ENCODE peak calls at places on chromosome 6, in seven cellular contexts. One of them, this sample, is unnamed.

GRCh38 chr6:88586371-88587157 is 376.9 kb downstream of the RNGTT start:
- DNase-seq in activated T-cell treated with anti-CD3 and anti-CD28 coated beads for 1 hour: no peak
- DNase-seq in T-helper 2 cell: no peak
- DNase-seq in activated naive CD4-positive, alpha-beta T cell: no peak
- DNase-seq in epithelial cell of esophagus: no peak
- DNase-seq in GM13977: no peak
- DNase-seq in AG04450: no peak
- DNase-seq in this sample: no peak

GRCh38 chr6:159002432-159003160 is 2.6 kb upstream of the RSPH3 start:
- DNase-seq in activated naive CD4-positive, alpha-beta T cell: no peak
- DNase-seq in T-helper 2 cell: no peak
- DNase-seq in AG04450: no peak
- DNase-seq in GM13977: no peak
- DNase-seq in epithelial cell of esophagus: peak; percentile 64
- DNase-seq in activated T-cell treated with anti-CD3 and anti-CD28 coated beads for 1 hour: no peak
- DNase-seq in this sample: no peak

GRCh38 chr6:119311514-119312142 is 37.9 kb downstream of the MAN1A1 start:
- DNase-seq in GM13977: no peak
- DNase-seq in epithelial cell of esophagus: no peak
- DNase-seq in activated naive CD4-positive, alpha-beta T cell: no peak
- DNase-seq in T-helper 2 cell: no peak
- DNase-seq in AG04450: no peak
- DNase-seq in activated T-cell treated with anti-CD3 and anti-CD28 coated beads for 1 hour: no peak
- DNase-seq in this sample: no peak

GRCh38 chr6:69796081-69796626 is 656 bp downstream of the LMBRD1 start:
- DNase-seq in GM13977: peak; percentile 39
- DNase-seq in AG04450: no peak
- DNase-seq in epithelial cell of esophagus: peak; percentile 90
- DNase-seq in activated naive CD4-positive, alpha-beta T cell: no peak
- DNase-seq in activated T-cell treated with anti-CD3 and anti-CD28 coated beads for 1 hour: peak; percentile 19
- DNase-seq in T-helper 2 cell: no peak
- DNase-seq in this sample: no peak

GRCh38 chr6:99588618-99589289 is 17.9 kb upstream of the PRDM13 start:
- DNase-seq in activated naive CD4-positive, alpha-beta T cell: no peak
- DNase-seq in GM13977: peak; percentile 68
- DNase-seq in AG04450: peak; percentile 23
- DNase-seq in epithelial cell of esophagus: peak; percentile 80
- DNase-seq in T-helper 2 cell: no peak
- DNase-seq in activated T-cell treated with anti-CD3 and anti-CD28 coated beads for 1 hour: peak; percentile 54
- DNase-seq in this sample: peak; percentile 76

GRCh38 chr6:30494275-30494990 is 5.1 kb downstream of the HLA-E start:
- DNase-seq in T-helper 2 cell: no peak
- DNase-seq in epithelial cell of esophagus: no peak
- DNase-seq in activated T-cell treated with anti-CD3 and anti-CD28 coated beads for 1 hour: no peak
- DNase-seq in activated naive CD4-positive, alpha-beta T cell: no peak
- DNase-seq in AG04450: no peak
- DNase-seq in GM13977: peak; percentile 9
- DNase-seq in this sample: peak; percentile 26

GRCh38 chr6:139376604-139377218 is 2.3 kb upstream of the CITED2 start:
- DNase-seq in epithelial cell of esophagus: peak; percentile 70
- DNase-seq in GM13977: no peak
- DNase-seq in activated T-cell treated with anti-CD3 and anti-CD28 coated beads for 1 hour: no peak
- DNase-seq in AG04450: no peak
- DNase-seq in T-helper 2 cell: no peak
- DNase-seq in activated naive CD4-positive, alpha-beta T cell: no peak
- DNase-seq in this sample: peak; percentile 76

GRCh38 chr6:33745558-33745957 is 1.1 kb downstream of the IP6K3 start:
- DNase-seq in activated naive CD4-positive, alpha-beta T cell: no peak
- DNase-seq in T-helper 2 cell: no peak
- DNase-seq in epithelial cell of esophagus: no peak
- DNase-seq in activated T-cell treated with anti-CD3 and anti-CD28 coated beads for 1 hour: no peak
- DNase-seq in GM13977: no peak
- DNase-seq in AG04450: no peak
- DNase-seq in this sample: no peak

GRCh38 chr6:106077881-106078280 is 8.3 kb upstream of the PRDM1 start:
- DNase-seq in GM13977: no peak
- DNase-seq in AG04450: no peak
- DNase-seq in T-helper 2 cell: no peak
- DNase-seq in activated naive CD4-positive, alpha-beta T cell: no peak
- DNase-seq in epithelial cell of esophagus: no peak
- DNase-seq in activated T-cell treated with anti-CD3 and anti-CD28 coated beads for 1 hour: no peak
- DNase-seq in this sample: no peak

GRCh38 chr6:3013486-3013885 is 13.8 kb downstream of the NQO2 start:
- DNase-seq in activated T-cell treated with anti-CD3 and anti-CD28 coated beads for 1 hour: no peak
- DNase-seq in AG04450: no peak
- DNase-seq in epithelial cell of esophagus: peak; percentile 93
- DNase-seq in T-helper 2 cell: no peak
- DNase-seq in activated naive CD4-positive, alpha-beta T cell: no peak
- DNase-seq in GM13977: no peak
- DNase-seq in this sample: no peak

GRCh38 chr6:37323568-37323967 is 30.2 kb upstream of the RNF8 start:
- DNase-seq in activated naive CD4-positive, alpha-beta T cell: no peak
- DNase-seq in GM13977: no peak
- DNase-seq in epithelial cell of esophagus: no peak
- DNase-seq in AG04450: no peak
- DNase-seq in T-helper 2 cell: no peak
- DNase-seq in activated T-cell treated with anti-CD3 and anti-CD28 coated beads for 1 hour: no peak
- DNase-seq in this sample: no peak

GRCh38 chr6:169722362-169723199 is 1.7 kb downstream of the PHF10 start:
- DNase-seq in activated naive CD4-positive, alpha-beta T cell: no peak
- DNase-seq in T-helper 2 cell: no peak
- DNase-seq in epithelial cell of esophagus: peak; percentile 62
- DNase-seq in GM13977: peak; percentile 23
- DNase-seq in AG04450: peak; percentile 18
- DNase-seq in activated T-cell treated with anti-CD3 and anti-CD28 coated beads for 1 hour: peak; percentile 16
- DNase-seq in this sample: no peak

GRCh38 chr6:3159805-3160781 is 2.7 kb upstream of the TUBB2A start:
- DNase-seq in T-helper 2 cell: peak; percentile 17
- DNase-seq in epithelial cell of esophagus: peak; percentile 78
- DNase-seq in activated naive CD4-positive, alpha-beta T cell: no peak
- DNase-seq in GM13977: no peak
- DNase-seq in AG04450: no peak
- DNase-seq in activated T-cell treated with anti-CD3 and anti-CD28 coated beads for 1 hour: peak; percentile 59
- DNase-seq in this sample: peak; percentile 73

GRCh38 chr6:11754625-11755289 is 23.8 kb downstream of the ADTRP start:
- DNase-seq in GM13977: no peak
- DNase-seq in epithelial cell of esophagus: peak; percentile 66
- DNase-seq in AG04450: no peak
- DNase-seq in activated T-cell treated with anti-CD3 and anti-CD28 coated beads for 1 hour: no peak
- DNase-seq in activated naive CD4-positive, alpha-beta T cell: no peak
- DNase-seq in T-helper 2 cell: no peak
- DNase-seq in this sample: no peak

GRCh38 chr6:41538556-41539182 is 7.5 kb upstream of the FOXP4 start:
- DNase-seq in activated T-cell treated with anti-CD3 and anti-CD28 coated beads for 1 hour: no peak
- DNase-seq in T-helper 2 cell: no peak
- DNase-seq in activated naive CD4-positive, alpha-beta T cell: no peak
- DNase-seq in GM13977: no peak
- DNase-seq in AG04450: no peak
- DNase-seq in epithelial cell of esophagus: peak; percentile 56
- DNase-seq in this sample: no peak

GRCh38 chr6:98937351-98937750 is 10.4 kb downstream of the FBXL4 start:
- DNase-seq in activated naive CD4-positive, alpha-beta T cell: no peak
- DNase-seq in activated T-cell treated with anti-CD3 and anti-CD28 coated beads for 1 hour: no peak
- DNase-seq in T-helper 2 cell: no peak
- DNase-seq in epithelial cell of esophagus: no peak
- DNase-seq in AG04450: no peak
- DNase-seq in GM13977: no peak
- DNase-seq in this sample: no peak

GRCh38 chr6:7691675-7692452 is 34.0 kb upstream of the BMP6 start:
- DNase-seq in epithelial cell of esophagus: peak; percentile 95
- DNase-seq in GM13977: no peak
- DNase-seq in activated naive CD4-positive, alpha-beta T cell: no peak
- DNase-seq in T-helper 2 cell: no peak
- DNase-seq in activated T-cell treated with anti-CD3 and anti-CD28 coated beads for 1 hour: no peak
- DNase-seq in AG04450: no peak
- DNase-seq in this sample: no peak

GRCh38 chr6:170042596-170043118 is 248.2 kb downstream of the DLL1 start:
- DNase-seq in GM13977: no peak
- DNase-seq in activated naive CD4-positive, alpha-beta T cell: no peak
- DNase-seq in AG04450: no peak
- DNase-seq in epithelial cell of esophagus: no peak
- DNase-seq in T-helper 2 cell: no peak
- DNase-seq in activated T-cell treated with anti-CD3 and anti-CD28 coated beads for 1 hour: no peak
- DNase-seq in this sample: no peak

GRCh38 chr6:136086686-136087085 is 163.4 kb downstream of the MTFR2 start:
- DNase-seq in T-helper 2 cell: no peak
- DNase-seq in activated T-cell treated with anti-CD3 and anti-CD28 coated beads for 1 hour: no peak
- DNase-seq in AG04450: no peak
- DNase-seq in GM13977: no peak
- DNase-seq in epithelial cell of esophagus: no peak
- DNase-seq in activated naive CD4-positive, alpha-beta T cell: no peak
- DNase-seq in this sample: no peak

GRCh38 chr6:97129111-97129510 is 153.9 kb downstream of the MMS22L start:
- DNase-seq in epithelial cell of esophagus: no peak
- DNase-seq in activated naive CD4-positive, alpha-beta T cell: no peak
- DNase-seq in GM13977: no peak
- DNase-seq in T-helper 2 cell: no peak
- DNase-seq in AG04450: no peak
- DNase-seq in activated T-cell treated with anti-CD3 and anti-CD28 coated beads for 1 hour: no peak
- DNase-seq in this sample: no peak

GRCh38 chr6:81890846-81891245 is 138.4 kb upstream of the TENT5A start:
- DNase-seq in activated T-cell treated with anti-CD3 and anti-CD28 coated beads for 1 hour: no peak
- DNase-seq in activated naive CD4-positive, alpha-beta T cell: no peak
- DNase-seq in T-helper 2 cell: no peak
- DNase-seq in GM13977: no peak
- DNase-seq in epithelial cell of esophagus: no peak
- DNase-seq in AG04450: no peak
- DNase-seq in this sample: no peak

GRCh38 chr6:26019261-26019845 is 56.8 kb downstream of the TRIM38 start:
- DNase-seq in epithelial cell of esophagus: peak; percentile 35
- DNase-seq in AG04450: no peak
- DNase-seq in T-helper 2 cell: no peak
- DNase-seq in activated naive CD4-positive, alpha-beta T cell: no peak
- DNase-seq in GM13977: no peak
- DNase-seq in activated T-cell treated with anti-CD3 and anti-CD28 coated beads for 1 hour: no peak
- DNase-seq in this sample: no peak

GRCh38 chr6:50936277-50936681 is 117.6 kb downstream of the TFAP2B start:
- DNase-seq in AG04450: no peak
- DNase-seq in GM13977: no peak
- DNase-seq in epithelial cell of esophagus: no peak
- DNase-seq in T-helper 2 cell: no peak
- DNase-seq in activated T-cell treated with anti-CD3 and anti-CD28 coated beads for 1 hour: no peak
- DNase-seq in activated naive CD4-positive, alpha-beta T cell: no peak
- DNase-seq in this sample: no peak

This sample was measured in suprapubic skin.